ENCODE peak calls at places on chromosomes 12 and 14, in five cellular contexts. Z is A549, X is GM23338, M is K562, C is HepG2. I is an unnamed sample.

GRCh38 chr12:48334807-48335206 is 15.9 kb downstream of the ZNF641 start:
- DNase-seq in X (no peak), M (no peak), Z (no peak), C (no peak), I (no peak)

GRCh38 chr12:29578070-29578469 is 80.6 kb upstream of the OVCH1 start:
- DNase-seq in C (no peak), M (no peak), X (no peak), Z (no peak), I (no peak)

GRCh38 chr12:57521475-57522018 is 1.1 kb upstream of the MBD6 start:
- DNase-seq in X (peak; percentile 65), Z (no peak), C (peak; percentile 72), M (no peak), I (no peak)

GRCh38 chr14:102659797-102660196 is 67.3 kb downstream of the RCOR1 start:
- DNase-seq in M (no peak), Z (no peak), X (no peak), C (no peak), I (no peak)

GRCh38 chr14:73058923-73059311 is 583 bp downstream of the RBM25 start:
- DNase-seq in C (peak; percentile 7), M (no peak), Z (peak; percentile 47), X (peak; percentile 62), I (no peak)

GRCh38 chr14:58299665-58300202 is 1.4 kb downstream of the ARID4A start:
- DNase-seq in C (no peak), Z (no peak), X (peak; percentile 32), M (no peak), I (no peak)

GRCh38 chr14:53537421-53538315 is 384.5 kb upstream of the DDHD1 start:
- DNase-seq in X (peak; percentile 1), C (no peak), Z (no peak), M (no peak), I (no peak)

GRCh38 chr14:92099802-92100201 is 6.6 kb downstream of the ATXN3 start:
- DNase-seq in X (no peak), C (no peak), M (no peak), Z (no peak), I (no peak)

GRCh38 chr12:9673404-9674225 is 4.1 kb downstream of the CLEC2D start:
- DNase-seq in X (peak; percentile 27), C (peak; percentile 14), M (peak; percentile 48), Z (peak; percentile 18), I (no peak)

GRCh38 chr12:112945515-112945914 is 7.2 kb downstream of the OAS3 start:
- DNase-seq in Z (no peak), X (no peak), C (no peak), M (no peak), I (no peak)

GRCh38 chr12:109544955-109545531 is 28.3 kb downstream of the MMAB start:
- DNase-seq in C (no peak), X (no peak), Z (no peak), M (no peak), I (no peak)

GRCh38 chr14:46054526-46054925 is 597.1 kb downstream of the RPL10L start:
- DNase-seq in C (no peak), Z (no peak), X (no peak), M (no peak), I (no peak)

GRCh38 chr12:103930787-103931536 is 752 bp downstream of the HSP90B1 start:
- DNase-seq in C (peak; percentile 13), M (peak; percentile 72), X (peak; percentile 37), Z (no peak), I (no peak)

GRCh38 chr12:45200497-45201043 is 15.3 kb upstream of the ANO6 start:
- DNase-seq in X (no peak), Z (no peak), C (peak; percentile 48), M (no peak), I (no peak)

GRCh38 chr14:101961746-101962502 is 2.4 kb upstream of the DYNC1H1 start:
- DNase-seq in Z (no peak), C (no peak), M (no peak), X (peak; percentile 24), I (no peak)

GRCh38 chr12:51887476-51888315 is at the start of gene ANKRD33:
- DNase-seq in Z (no peak), M (peak; percentile 87), X (peak; percentile 94), C (no peak), I (no peak)

GRCh38 chr12:113445544-113446176 is 23.5 kb downstream of the SDSL start:
- DNase-seq in M (no peak), Z (no peak), X (no peak), C (no peak), I (no peak)

GRCh38 chr14:60485600-60486251 is at the start of gene C14orf39:
- DNase-seq in X (peak; percentile 84), M (peak; percentile 82), Z (no peak), C (no peak), I (no peak)

GRCh38 chr12:57795354-57795753 is 12.8 kb downstream of the TSFM start:
- DNase-seq in X (no peak), M (no peak), Z (no peak), C (no peak), I (no peak)

GRCh38 chr12:109666068-109666467 is 47.6 kb upstream of the FAM222A start:
- DNase-seq in M (no peak), X (no peak), C (no peak), Z (no peak), I (no peak)

GRCh38 chr14:63276492-63277342 is 42.0 kb downstream of the GPHB5 start:
- DNase-seq in M (peak; percentile 38), C (peak; percentile 17), Z (peak; percentile 36), X (peak; percentile 78), I (no peak)

GRCh38 chr12:98955284-98955683 is 310.2 kb downstream of the APAF1 start:
- DNase-seq in X (peak; percentile 86), C (peak; percentile 21), Z (peak; percentile 28), M (peak; percentile 10), I (no peak)

GRCh38 chr14:43877351-43877900 is 629.7 kb downstream of the FSCB start:
- DNase-seq in M (no peak), Z (no peak), X (no peak), C (no peak), I (no peak)

GRCh38 chr12:6158263-6158662 is 33.8 kb upstream of the VWF start:
- DNase-seq in M (no peak), X (no peak), Z (no peak), C (peak; percentile 34), I (no peak)

GRCh38 chr12:131330106-131330820 is 376.6 kb downstream of the ADGRD1 start:
- DNase-seq in X (no peak), Z (no peak), M (no peak), C (no peak), I (no peak)

GRCh38 chr14:55065411-55065810 is 14.0 kb downstream of the MAPK1IP1L start:
- DNase-seq in Z (no peak), M (no peak), X (no peak), C (no peak), I (no peak)

GRCh38 chr12:56408799-56409417 is 40.3 kb downstream of the TIMELESS start:
- DNase-seq in Z (no peak), X (no peak), C (peak; percentile 7), M (no peak), I (no peak)
- TF ChIP-seq JUNB in Z (no peak), X (no peak), C (no peak), M (no peak), I (no peak)

GRCh38 chr12:15886372-15887042 is 4.3 kb downstream of the STRAP start:
- DNase-seq in X (no peak), M (no peak), Z (no peak), C (peak; percentile 70), I (no peak)
- TF ChIP-seq JUNB in X (no peak), M (no peak), Z (no peak), C (no peak), I (no peak)

DNA sequence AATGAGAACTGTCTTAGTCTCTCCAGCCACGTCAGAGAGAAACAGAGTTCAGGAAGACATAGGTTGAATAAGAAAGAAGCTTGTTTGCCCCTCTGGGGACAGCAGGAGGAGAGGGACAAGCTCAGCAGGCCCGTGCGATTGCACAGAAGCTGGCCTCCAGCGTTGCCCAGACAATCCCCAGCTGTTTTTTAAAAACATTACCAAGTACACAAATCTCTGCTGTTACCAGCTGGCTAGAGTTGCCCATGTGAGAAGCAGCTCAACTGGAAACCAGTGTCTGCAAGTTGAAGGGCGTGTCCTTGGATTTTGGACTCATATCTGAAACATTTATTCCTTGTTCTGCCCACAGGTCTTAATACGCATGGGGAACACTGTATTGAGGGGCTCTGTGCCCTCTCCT is 232.5 kb downstream of the EFCAB11 start:
- DNase-seq in C (no peak), M (no peak), X (no peak), Z (no peak), I (no peak)
- TF ChIP-seq JUNB in C (no peak), M (no peak), X (no peak), Z (no peak), I (no peak)

GRCh38 chr12:34405286-34406227 is 383.3 kb downstream of the ALG10 start:
- DNase-seq in C (no peak), X (no peak), M (peak; percentile 0), Z (no peak), I (no peak)

GRCh38 chr12:34407813-34408212 is 385.5 kb downstream of the ALG10 start:
- DNase-seq in Z (no peak), X (no peak), M (no peak), C (no peak), I (no peak)

GRCh38 chr12:34404377-34405285 is 382.3 kb downstream of the ALG10 start:
- DNase-seq in M (peak; percentile 1), Z (no peak), X (no peak), C (no peak), I (no peak)

GRCh38 chr12:34406996-34407300 is 384.7 kb downstream of the ALG10 start:
- DNase-seq in Z (no peak), X (no peak), C (no peak), M (no peak), I (no peak)

DNA sequence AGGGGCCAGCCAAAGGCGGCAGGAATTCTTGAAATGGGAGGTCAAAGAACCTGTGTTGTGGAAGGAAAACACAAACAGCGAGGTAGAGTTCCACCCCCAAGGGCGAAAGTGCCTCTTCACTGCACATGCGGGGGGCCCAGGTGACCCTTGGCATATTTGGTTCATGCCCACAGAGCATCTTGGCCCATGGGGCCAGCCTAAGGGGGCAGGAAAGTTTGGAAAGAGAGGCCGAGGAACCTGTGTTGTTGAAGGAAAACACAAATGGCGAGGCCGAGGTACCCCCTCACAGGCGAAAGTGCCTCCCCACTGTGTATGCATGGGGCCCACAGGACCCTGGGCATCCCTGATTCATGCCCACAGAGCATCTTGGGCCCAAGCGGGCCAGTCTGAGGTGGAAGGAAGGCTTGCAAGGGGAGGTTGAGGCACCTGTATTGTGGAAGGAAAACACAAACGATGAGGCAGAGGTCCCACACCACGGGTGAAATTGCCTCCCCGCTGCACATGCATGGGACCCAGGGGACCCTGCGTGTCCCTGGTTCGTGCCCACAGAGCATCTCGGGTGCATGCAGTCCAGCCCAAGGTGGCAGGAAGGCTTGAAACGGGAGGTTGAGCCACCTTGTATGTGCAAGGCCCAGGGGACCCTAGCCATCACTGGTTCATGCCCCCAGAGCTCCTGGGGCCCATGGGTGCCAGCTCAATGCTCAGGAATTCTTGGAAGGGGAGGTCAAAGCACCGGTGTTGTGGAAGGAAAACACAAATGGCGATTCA is 384.1 kb downstream of the ALG10 start:
- DNase-seq in C (no peak), Z (no peak), M (peak; percentile 0), X (no peak), I (no peak)
- TF ChIP-seq JUNB in C (no peak), Z (no peak), M (no peak), X (no peak), I (no peak)

I was measured in GM12878.